ENCODE peak calls at places on chromosomes 7 and 10, in seven cellular contexts. One of them, this sample, is unnamed.

GRCh38 chr10:3542185-3542611 is 242.8 kb downstream of the KLF6 start:
- DNase-seq in HL-60: no peak
- DNase-seq in omental fat pad: no peak
- DNase-seq in NCI-H460: no peak
- DNase-seq in stimulated activated CD8-positive, alpha-beta memory T cell treated with anti-CD3 and anti-CD28 coated beads, Interleukin-2, amount 100 ng/mL, for 48 hours: no peak
- DNase-seq in fibroblast of pulmonary artery: peak
- DNase-seq in KG1: no peak
- DNase-seq in this sample: no peak

GRCh38 chr7:25238056-25238745 is 9.9 kb upstream of the NPVF start:
- DNase-seq in NCI-H460: no peak
- DNase-seq in stimulated activated CD8-positive, alpha-beta memory T cell treated with anti-CD3 and anti-CD28 coated beads, Interleukin-2, amount 100 ng/mL, for 48 hours: no peak
- DNase-seq in fibroblast of pulmonary artery: no peak
- DNase-seq in HL-60: no peak
- DNase-seq in omental fat pad: no peak
- DNase-seq in KG1: no peak
- DNase-seq in this sample: no peak

GRCh38 chr10:44724415-44725174 is 186.5 kb upstream of the TMEM72 start:
- DNase-seq in KG1: no peak
- DNase-seq in stimulated activated CD8-positive, alpha-beta memory T cell treated with anti-CD3 and anti-CD28 coated beads, Interleukin-2, amount 100 ng/mL, for 48 hours: no peak
- DNase-seq in HL-60: no peak
- DNase-seq in omental fat pad: no peak
- DNase-seq in NCI-H460: no peak
- DNase-seq in fibroblast of pulmonary artery: peak
- DNase-seq in this sample: no peak

GRCh38 chr10:93346712-93347111 is 135.4 kb downstream of the MYOF start:
- DNase-seq in NCI-H460: no peak
- DNase-seq in stimulated activated CD8-positive, alpha-beta memory T cell treated with anti-CD3 and anti-CD28 coated beads, Interleukin-2, amount 100 ng/mL, for 48 hours: no peak
- DNase-seq in HL-60: peak
- DNase-seq in fibroblast of pulmonary artery: peak
- DNase-seq in omental fat pad: no peak
- DNase-seq in KG1: no peak
- DNase-seq in this sample: no peak

GRCh38 chr7:83836028-83836427 is 187.1 kb upstream of the SEMA3E start:
- DNase-seq in KG1: no peak
- DNase-seq in omental fat pad: no peak
- DNase-seq in fibroblast of pulmonary artery: no peak
- DNase-seq in NCI-H460: no peak
- DNase-seq in stimulated activated CD8-positive, alpha-beta memory T cell treated with anti-CD3 and anti-CD28 coated beads, Interleukin-2, amount 100 ng/mL, for 48 hours: no peak
- DNase-seq in HL-60: no peak
- DNase-seq in this sample: no peak

GRCh38 chr10:101782811-101783735 is at the start of gene NPM3:
- DNase-seq in KG1: peak
- DNase-seq in fibroblast of pulmonary artery: peak
- DNase-seq in NCI-H460: peak
- DNase-seq in HL-60: peak
- DNase-seq in omental fat pad: peak
- DNase-seq in stimulated activated CD8-positive, alpha-beta memory T cell treated with anti-CD3 and anti-CD28 coated beads, Interleukin-2, amount 100 ng/mL, for 48 hours: peak
- DNase-seq in this sample: no peak

GRCh38 chr7:41110186-41110585 is 592.7 kb downstream of the INHBA start:
- DNase-seq in NCI-H460: no peak
- DNase-seq in fibroblast of pulmonary artery: no peak
- DNase-seq in HL-60: no peak
- DNase-seq in stimulated activated CD8-positive, alpha-beta memory T cell treated with anti-CD3 and anti-CD28 coated beads, Interleukin-2, amount 100 ng/mL, for 48 hours: no peak
- DNase-seq in omental fat pad: no peak
- DNase-seq in KG1: no peak
- DNase-seq in this sample: peak

GRCh38 chr7:94509264-94509878 is at the start of gene CASD1:
- DNase-seq in KG1: peak
- DNase-seq in stimulated activated CD8-positive, alpha-beta memory T cell treated with anti-CD3 and anti-CD28 coated beads, Interleukin-2, amount 100 ng/mL, for 48 hours: peak
- DNase-seq in fibroblast of pulmonary artery: peak
- DNase-seq in NCI-H460: no peak
- DNase-seq in omental fat pad: no peak
- DNase-seq in HL-60: peak
- DNase-seq in this sample: no peak

GRCh38 chr7:117012284-117013174 is 59.2 kb downstream of the ST7 start:
- DNase-seq in fibroblast of pulmonary artery: peak
- DNase-seq in KG1: no peak
- DNase-seq in stimulated activated CD8-positive, alpha-beta memory T cell treated with anti-CD3 and anti-CD28 coated beads, Interleukin-2, amount 100 ng/mL, for 48 hours: no peak
- DNase-seq in HL-60: peak
- DNase-seq in omental fat pad: no peak
- DNase-seq in NCI-H460: no peak
- DNase-seq in this sample: no peak

GRCh38 chr10:88892223-88892967 is 12.3 kb downstream of the STAMBPL1 start:
- DNase-seq in fibroblast of pulmonary artery: no peak
- DNase-seq in HL-60: no peak
- DNase-seq in NCI-H460: no peak
- DNase-seq in KG1: no peak
- DNase-seq in omental fat pad: no peak
- DNase-seq in stimulated activated CD8-positive, alpha-beta memory T cell treated with anti-CD3 and anti-CD28 coated beads, Interleukin-2, amount 100 ng/mL, for 48 hours: no peak
- DNase-seq in this sample: no peak

GRCh38 chr10:79390551-79391229 is 43.4 kb downstream of the PPIF start:
- DNase-seq in NCI-H460: no peak
- DNase-seq in stimulated activated CD8-positive, alpha-beta memory T cell treated with anti-CD3 and anti-CD28 coated beads, Interleukin-2, amount 100 ng/mL, for 48 hours: no peak
- DNase-seq in fibroblast of pulmonary artery: no peak
- DNase-seq in HL-60: peak
- DNase-seq in KG1: no peak
- DNase-seq in omental fat pad: peak
- DNase-seq in this sample: no peak

GRCh38 chr7:95608344-95609173 is 12.2 kb upstream of the PDK4 start:
- DNase-seq in stimulated activated CD8-positive, alpha-beta memory T cell treated with anti-CD3 and anti-CD28 coated beads, Interleukin-2, amount 100 ng/mL, for 48 hours: no peak
- DNase-seq in HL-60: peak
- DNase-seq in KG1: peak
- DNase-seq in NCI-H460: peak
- DNase-seq in omental fat pad: peak
- DNase-seq in fibroblast of pulmonary artery: peak
- DNase-seq in this sample: peak

GRCh38 chr7:157568785-157569584 is 232.2 kb downstream of the DNAJB6 start:
- DNase-seq in omental fat pad: no peak
- DNase-seq in HL-60: no peak
- DNase-seq in NCI-H460: no peak
- DNase-seq in fibroblast of pulmonary artery: peak
- DNase-seq in KG1: peak
- DNase-seq in stimulated activated CD8-positive, alpha-beta memory T cell treated with anti-CD3 and anti-CD28 coated beads, Interleukin-2, amount 100 ng/mL, for 48 hours: peak
- DNase-seq in this sample: no peak